ENCODE peak calls at places on chromosomes 1 and 21, in eight cellular contexts. Q is mammary epithelial cell; R is NCI-H226; E is activated CD8-positive, alpha-beta T cell treated with anti-CD3 and anti-CD28 coated beads for 36 hours; Y is DMS79; W is ACHN; L is PC-3; Z is natural killer cell treated with Interleukin-12 subunit alpha and Interleukin-12 subunit beta and Interleukin-15 and Interleukin-18, amount 100 ng/mL, for 72 hours. K is an unnamed sample.

GRCh38 chr1:6222644-6223043 is 13.1 kb downstream of the ICMT start:
- DNase-seq in Q (no peak), R (peak; percentile 47), L (peak; percentile 87), Y (no peak), Z (no peak), W (no peak), E (no peak), K (no peak)

GRCh38 chr1:55575571-55576279 is 360.6 kb upstream of the USP24 start:
- DNase-seq in L (no peak), R (no peak), W (no peak), Y (no peak), Z (no peak), E (no peak), Q (no peak), K (no peak)

GRCh38 chr1:24191860-24192259 is 4.8 kb upstream of the IFNLR1 start:
- DNase-seq in W (peak; percentile 32), R (peak; percentile 85), E (peak; percentile 69), Q (peak; percentile 94), L (peak; percentile 88), Y (no peak), Z (no peak), K (peak; percentile 72)

GRCh38 chr1:180026556-180026955 is 71.9 kb downstream of the CEP350 start:
- DNase-seq in R (no peak), Q (peak; percentile 28), W (no peak), Z (no peak), Y (no peak), E (no peak), L (no peak), K (peak; percentile 70)

GRCh38 chr1:246280551-246280950 is 226.5 kb downstream of the SMYD3 start:
- DNase-seq in Q (no peak), E (peak; percentile 1), W (peak; percentile 49), R (no peak), Z (no peak), L (peak; percentile 44), Y (no peak), K (peak; percentile 68)

GRCh38 chr1:10733967-10734366 is 62.5 kb downstream of the CASZ1 start:
- DNase-seq in E (peak; percentile 88), W (no peak), Q (peak; percentile 40), Y (peak; percentile 92), Z (no peak), L (no peak), R (no peak), K (no peak)

GRCh38 chr1:54227091-54227602 is 27.2 kb downstream of the MRPL37 start:
- DNase-seq in L (peak; percentile 58), R (peak; percentile 67), W (peak; percentile 88), Q (peak; percentile 7), E (no peak), Z (no peak), Y (no peak), K (peak; percentile 26)

GRCh38 chr1:159970932-159971342 is 16.9 kb upstream of the SLAMF9 start:
- DNase-seq in Z (no peak), L (no peak), W (no peak), E (no peak), Y (no peak), R (peak; percentile 41), Q (no peak), K (no peak)

GRCh38 chr21:29053011-29053553 is 20.4 kb downstream of the CCT8 start:
- DNase-seq in W (no peak), Q (no peak), Y (peak; percentile 83), Z (no peak), R (no peak), L (no peak), E (no peak), K (no peak)

GRCh38 chr1:15224259-15224869 is 22.7 kb upstream of the FHAD1 start:
- DNase-seq in L (no peak), Q (no peak), W (no peak), Z (no peak), Y (no peak), E (no peak), R (no peak), K (no peak)

GRCh38 chr1:77468556-77468955 is 186.7 kb downstream of the AK5 start:
- DNase-seq in Z (no peak), R (no peak), W (no peak), E (no peak), L (no peak), Q (no peak), Y (no peak), K (no peak)

GRCh38 chr1:36805979-36806640 is 228.2 kb downstream of the GRIK3 start:
- DNase-seq in W (no peak), Z (no peak), E (no peak), R (no peak), Y (no peak), L (no peak), Q (no peak), K (no peak)

GRCh38 chr1:234699795-234700665 is 90.1 kb upstream of the IRF2BP2 start:
- DNase-seq in Z (no peak), E (peak; percentile 41), Q (peak; percentile 82), W (no peak), Y (no peak), L (no peak), R (no peak), K (peak; percentile 61)

GRCh38 chr21:38460171-38460742 is 38.0 kb downstream of the ERG start:
- DNase-seq in L (peak; percentile 47), Y (no peak), Q (peak; percentile 92), W (no peak), R (peak; percentile 61), Z (no peak), E (no peak), K (peak; percentile 81)

GRCh38 chr1:187001198-187001904 is 172.6 kb downstream of the PLA2G4A start:
- DNase-seq in Q (peak; percentile 85), R (peak; percentile 78), E (no peak), Z (no peak), Y (no peak), W (no peak), L (peak; percentile 61), K (peak; percentile 96)

GRCh38 chr1:39104158-39105060 is 78.3 kb downstream of the NDUFS5 start:
- DNase-seq in R (no peak), W (no peak), L (peak; percentile 35), E (no peak), Z (no peak), Y (peak; percentile 35), Q (peak; percentile 48), K (peak; percentile 42)

GRCh38 chr1:13498553-13498952 is 15.2 kb downstream of the LRRC38 start:
- DNase-seq in R (no peak), E (no peak), Y (no peak), L (no peak), W (no peak), Q (no peak), Z (no peak), K (no peak)